ENCODE peak calls at places on chromosomes 1 and 21, in four cellular contexts. U, H, T and B are unnamed samples. For H3K9me3, the result is how much of the 10 kb centered on the place peaks cover.

GRCh38 chr1:87586501-87586900 is 257.8 kb downstream of the LMO4 start:
- DNase-seq in H (no peak), T (no peak), U (no peak), B (no peak)

GRCh38 chr1:50342525-50342924 is 80.7 kb downstream of the DMRTA2 start:
- DNase-seq in U (no peak), H (no peak), T (no peak), B (no peak)

GRCh38 chr1:20194770-20195463 is 8.6 kb upstream of the PLA2G2C start:
- DNase-seq in T (peak), U (peak), H (peak), B (peak)

GRCh38 chr1:36773827-36774541 is 260.3 kb downstream of the GRIK3 start:
- DNase-seq in U (no peak), H (no peak), T (no peak), B (no peak)

GRCh38 chr1:1345384-1345783 is 3.8 kb downstream of the DVL1 start:
- DNase-seq in T (no peak), U (no peak), H (no peak), B (no peak)

GRCh38 chr1:234616644-234617043 is 6.7 kb upstream of the IRF2BP2 start:
- DNase-seq in T (no peak), U (no peak), H (peak), B (no peak)

GRCh38 chr1:54743416-54743815 is 20.9 kb downstream of the PARS2 start:
- DNase-seq in H (no peak), T (no peak), U (no peak), B (no peak)

GRCh38 chr21:41781047-41781405 is 14.2 kb upstream of the RIPK4 start:
- DNase-seq in U (no peak), H (no peak), T (no peak), B (no peak)

GRCh38 chr1:154973344-154974085 is 966 bp upstream of the CKS1B start:
- DNase-seq in T (peak), H (peak), U (peak), B (peak)

GRCh38 chr1:186442651-186443114 is 18.2 kb downstream of the PDC start:
- DNase-seq in U (no peak), H (peak), T (no peak), B (no peak)

GRCh38 chr1:51644533-51645197 is 27.8 kb downstream of the OSBPL9 start:
- DNase-seq in H (peak), U (no peak), T (no peak), B (no peak)

GRCh38 chr1:66450847-66451246 is 83.1 kb upstream of the SGIP1 start:
- DNase-seq in U (no peak), T (no peak), H (no peak), B (no peak)

GRCh38 chr1:179077396-179077795 is 4.5 kb upstream of the TOR3A start:
- DNase-seq in U (no peak), H (peak), T (no peak), B (no peak)

GRCh38 chr1:187264995-187265602 is 436.4 kb downstream of the PLA2G4A start:
- DNase-seq in U (peak), H (peak), T (no peak), B (no peak)

GRCh38 chr1:200296091-200296661 is 113.7 kb downstream of the ZNF281 start:
- DNase-seq in T (no peak), U (peak), H (no peak), B (no peak)

GRCh38 chr1:55209247-55209646 is 5.9 kb downstream of the USP24 start:
- DNase-seq in H (no peak), T (no peak), U (no peak), B (no peak)

GRCh38 chr1:111463029-111463683 is 10.6 kb upstream of the C1orf162 start:
- DNase-seq in T (no peak), U (peak), H (peak), B (no peak)

GRCh38 chr1:89704014-89704413 is 71.1 kb downstream of the LRRC8C start:
- DNase-seq in H (no peak), U (no peak), T (no peak), B (no peak)

GRCh38 chr1:168057921-168058320 is 78.8 kb downstream of the GPR161 start:
- DNase-seq in H (peak), U (no peak), T (no peak), B (no peak)

GRCh38 chr1:215636258-215636965 is 69.3 kb downstream of the KCTD3 start:
- DNase-seq in U (peak), T (peak), H (peak), B (no peak)

GRCh38 chr1:176559474-176560390 is 96.8 kb downstream of the PAPPA2 start:
- DNase-seq in U (peak), H (peak), T (no peak), B (peak)

GRCh38 chr1:29599826-29600225 is 363.5 kb downstream of the PTPRU start:
- DNase-seq in H (no peak), U (no peak), T (no peak), B (peak)

GRCh38 chr21:43321111-43321510 is 105.8 kb downstream of the SIK1 start:
- DNase-seq in U (no peak), T (no peak), H (peak), B (no peak)

GRCh38 chr1:156623946-156624813 is 5.0 kb downstream of the HAPLN2 start:
- DNase-seq in H (peak), T (peak), U (peak), B (no peak)

GRCh38 chr1:6967431-6968079 is 182.3 kb downstream of the CAMTA1 start:
- DNase-seq in T (no peak), H (no peak), U (no peak), B (no peak)

GRCh38 chr1:203402609-203403337 is 51.9 kb upstream of the FMOD start:
- DNase-seq in H (peak), U (peak), T (no peak), B (no peak)

GRCh38 chr1:204417231-204417997 is 5.8 kb upstream of the PPP1R15B start:
- DNase-seq in H (peak), U (peak), T (no peak), B (no peak)

GRCh38 chr1:1431845-1432565 is 3.5 kb upstream of the VWA1 start:
- DNase-seq in H (no peak), T (peak), U (no peak), B (peak)

GRCh38 chr1:84272401-84272800 is 29.1 kb upstream of the SAMD13 start:
- DNase-seq in H (no peak), T (peak), U (peak), B (peak)

GRCh38 chr1:38207275-38207674 is 160.7 kb upstream of the POU3F1 start:
- DNase-seq in T (no peak), H (no peak), U (no peak), B (no peak)

GRCh38 chr1:33634806-33635205 is 162.4 kb downstream of the ZSCAN20 start:
- DNase-seq in H (peak), T (peak), U (peak), B (peak)

GRCh38 chr1:28553229-28553930 is 495 bp downstream of the TRNAU1AP start:
- DNase-seq in T (peak), U (peak), H (peak), B (no peak)

GRCh38 chr1:66773227-66773626 is 21.0 kb downstream of the DYNLT5 start:
- DNase-seq in T (no peak), H (no peak), U (no peak), B (no peak)

GRCh38 chr21:23968722-23969647 is 1638.3 kb downstream of the MRPL39 start:
- DNase-seq in T (no peak), H (peak), U (peak), B (no peak)

GRCh38 chr21:35423694-35424093 is 374.6 kb upstream of the RUNX1 start:
- DNase-seq in T (no peak), H (peak), U (no peak), B (no peak)

GRCh38 chr1:3681231-3681897 is 29.0 kb downstream of the TP73 start:
- DNase-seq in T (no peak), H (no peak), U (no peak), B (no peak)

DNA sequence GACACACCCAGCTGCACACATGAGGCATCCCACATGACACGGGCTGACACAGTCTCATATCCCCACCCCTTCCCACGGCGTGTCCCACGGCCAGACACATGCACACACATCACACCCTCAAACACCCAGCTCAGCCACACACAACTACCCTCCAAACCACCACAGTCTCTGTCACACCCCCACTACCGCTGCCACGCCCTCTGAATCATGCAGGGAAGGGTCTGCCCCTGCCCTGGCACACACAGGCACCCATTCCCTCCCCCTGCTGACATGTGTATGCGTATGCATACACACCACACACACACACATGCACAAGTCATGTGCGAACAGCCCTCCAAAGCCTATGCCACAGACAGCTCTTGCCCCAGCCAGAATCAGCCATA is 22.6 kb downstream of the PODN start:
- DNase-seq in H (no peak), U (no peak), T (no peak), B (no peak)
- H3K9me3 ChIP-seq in H (under half), U (under half), T (under half), B (under half)

GRCh38 chr1:219041819-219042218 is 131.9 kb upstream of the LYPLAL1 start:
- DNase-seq in U (no peak), T (no peak), H (peak), B (no peak)

GRCh38 chr1:219040291-219040690 is 133.4 kb upstream of the LYPLAL1 start:
- DNase-seq in H (no peak), T (no peak), U (no peak), B (no peak)

GRCh38 chr1:219042769-219043168 is 130.9 kb upstream of the LYPLAL1 start:
- DNase-seq in T (no peak), H (no peak), U (no peak), B (no peak)

GRCh38 chr1:219039755-219040154 is 133.9 kb upstream of the LYPLAL1 start:
- DNase-seq in U (no peak), T (no peak), H (peak), B (no peak)

GRCh38 chr1:219041141-219041540 is 132.5 kb upstream of the LYPLAL1 start:
- DNase-seq in H (peak), T (no peak), U (no peak), B (no peak)
- H3K9me3 ChIP-seq in H (under half), T (under half), U (under half), B (under half)

GRCh38 chr1:63915121-63915520 is 141.3 kb downstream of the ROR1 start:
- DNase-seq in H (peak), U (no peak), T (no peak), B (no peak)

GRCh38 chr1:63918395-63918945 is 144.7 kb downstream of the ROR1 start:
- DNase-seq in U (no peak), T (no peak), H (no peak), B (no peak)

GRCh38 chr1:63920154-63921117 is 146.6 kb downstream of the ROR1 start:
- DNase-seq in H (peak), T (no peak), U (no peak), B (peak)

GRCh38 chr1:63916485-63917360 is 142.9 kb downstream of the ROR1 start:
- DNase-seq in T (no peak), H (no peak), U (peak), B (no peak)

GRCh38 chr1:63917571-63918394 is 144.0 kb downstream of the ROR1 start:
- DNase-seq in H (peak), U (no peak), T (no peak), B (no peak)
- H3K9me3 ChIP-seq in H (under half), U (under half), T (under half), B (under half)

DNA sequence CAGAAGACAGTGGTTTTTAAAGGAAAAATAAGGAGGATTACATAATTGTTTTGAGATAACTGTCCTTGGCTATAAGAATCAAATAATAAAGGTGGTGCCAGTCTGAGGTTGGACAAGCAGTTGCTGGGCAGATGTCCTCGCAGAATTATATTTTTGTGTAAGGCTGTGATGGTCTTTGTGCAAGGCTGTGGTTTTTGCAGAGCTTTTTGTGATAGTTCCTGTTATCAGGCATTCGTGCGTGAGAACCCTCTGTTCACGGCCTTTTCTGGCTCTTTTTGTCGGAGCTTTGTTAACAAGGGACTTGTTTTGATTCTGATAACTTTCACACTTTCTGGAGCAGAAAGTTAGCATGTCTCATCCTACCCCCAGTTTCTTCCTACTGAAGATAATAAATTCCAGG is 33.4 kb downstream of the SH3BP5L start:
- DNase-seq in U (no peak), H (no peak), T (no peak), B (no peak)
- H3K9me3 ChIP-seq in U (under half), H (under half), T (under half), B (under half)

DNA sequence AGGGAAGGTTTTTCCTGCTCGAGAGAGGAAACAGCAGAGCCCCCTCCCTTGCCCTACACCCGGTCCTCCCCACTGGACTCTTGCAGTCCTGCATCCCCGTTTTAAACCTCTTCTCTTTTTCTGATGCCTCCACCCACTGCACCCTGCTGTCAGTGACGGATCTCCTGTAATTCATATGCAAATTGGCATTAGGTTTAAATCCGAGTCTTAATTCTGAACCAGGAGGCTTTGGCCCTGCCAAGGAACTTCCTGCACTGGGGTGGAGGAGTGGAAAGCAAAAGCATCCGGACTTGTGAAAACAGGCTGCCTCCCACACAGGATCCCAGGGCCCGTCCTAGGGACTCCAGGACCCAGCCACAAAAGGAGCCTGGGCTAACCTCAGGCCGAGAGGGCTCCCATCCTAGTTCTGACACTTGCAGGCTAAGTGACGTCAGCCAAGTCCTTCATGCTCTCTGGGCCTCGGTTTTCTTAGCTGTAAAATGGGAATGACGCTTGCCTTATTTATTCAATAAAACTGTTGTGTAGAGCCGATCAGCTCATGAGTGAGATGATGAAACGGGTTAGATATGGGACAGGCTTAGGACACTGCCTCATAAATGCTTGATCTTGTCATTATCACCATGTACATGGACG is 613.3 kb downstream of the AJAP1 start:
- DNase-seq in T (no peak), H (no peak), U (no peak), B (no peak)
- H3K9me3 ChIP-seq in T (under half), H (under half), U (under half), B (under half)

GRCh38 chr21:38223893-38224540 is 32.8 kb upstream of the KCNJ15 start:
- DNase-seq in H (peak), T (no peak), U (no peak), B (no peak)
- H3K9me3 ChIP-seq in H (under half), T (under half), U (under half), B (under half)